ENCODE peak calls at places on chromosome 2, in five cellular contexts. U is fibroblast of pulmonary artery, Q is ovary, O is hepatocyte, E is fibroblast of lung. F is an unnamed sample.

GRCh38 chr2:8242734-8243133 is 439.1 kb upstream of the ID2 start:
- DNase-seq in U (peak; percentile 32), Q (no peak), O (no peak), E (peak; percentile 36), F (no peak)

GRCh38 chr2:197191177-197191947 is 119.2 kb downstream of the ANKRD44 start:
- DNase-seq in U (peak; percentile 62), Q (no peak), O (peak; percentile 70), E (no peak), F (peak; percentile 61)

GRCh38 chr2:133607679-133608078 is 39.4 kb upstream of the NCKAP5 start:
- DNase-seq in U (no peak), Q (no peak), O (no peak), E (peak; percentile 86), F (peak; percentile 36)

GRCh38 chr2:105617631-105618350 is 126.9 kb upstream of the NCK2 start:
- DNase-seq in U (no peak), Q (no peak), O (peak; percentile 68), E (no peak), F (no peak)

GRCh38 chr2:165893556-165893955 is 60.0 kb downstream of the TTC21B start:
- DNase-seq in U (no peak), Q (no peak), O (no peak), E (no peak), F (no peak)

GRCh38 chr2:218853766-218854165 is 5.8 kb upstream of the WNT6 start:
- DNase-seq in U (peak; percentile 38), Q (no peak), O (peak; percentile 60), E (peak; percentile 72), F (peak; percentile 49)

GRCh38 chr2:19893520-19894134 is 8.2 kb downstream of the TTC32 start:
- DNase-seq in U (no peak), Q (no peak), O (no peak), E (no peak), F (no peak)

GRCh38 chr2:54709341-54709809 is 14.1 kb upstream of the EML6 start:
- DNase-seq in U (no peak), Q (no peak), O (peak; percentile 52), E (no peak), F (no peak)

GRCh38 chr2:197875736-197876135 is 71.3 kb downstream of the PLCL1 start:
- DNase-seq in U (peak; percentile 31), Q (no peak), O (no peak), E (no peak), F (no peak)

GRCh38 chr2:128196026-128196822 is 105.2 kb downstream of the UGGT1 start:
- DNase-seq in U (peak; percentile 42), Q (no peak), O (peak; percentile 62), E (peak; percentile 62), F (peak; percentile 74)

GRCh38 chr2:64645014-64645418 is 8.7 kb downstream of the SERTAD2 start:
- DNase-seq in U (peak; percentile 78), Q (peak; percentile 67), O (peak; percentile 73), E (peak; percentile 80), F (peak; percentile 89)

GRCh38 chr2:3581367-3582262 is 6.6 kb downstream of the RPS7 start:
- DNase-seq in U (no peak), Q (no peak), O (no peak), E (no peak), F (no peak)

GRCh38 chr2:121356058-121356640 is 71.1 kb upstream of the TFCP2L1 start:
- DNase-seq in U (peak; percentile 82), Q (no peak), O (peak; percentile 83), E (peak; percentile 59), F (peak; percentile 87)

DNA sequence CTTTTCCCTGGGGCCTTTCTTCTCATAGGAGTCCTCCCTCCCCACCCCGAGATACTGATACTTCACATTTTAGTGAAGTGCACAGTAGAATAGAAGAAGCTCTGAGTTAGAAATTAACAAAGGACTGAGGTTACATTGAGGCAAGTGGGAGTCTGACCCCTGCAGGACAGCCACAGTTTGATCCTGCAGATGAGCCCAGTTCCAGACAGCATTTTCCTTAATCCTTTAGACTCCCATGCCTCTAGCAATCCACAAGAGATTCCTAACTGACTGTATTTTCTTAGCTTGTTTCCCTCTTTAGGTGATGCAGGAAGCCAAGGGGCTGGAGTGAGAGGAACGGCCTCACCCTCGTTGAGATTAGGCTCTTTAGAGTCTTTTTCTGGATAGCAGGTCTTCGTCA is 204.0 kb downstream of the CYRIA start:
- DNase-seq in U (no peak), Q (no peak), O (no peak), E (no peak), F (no peak)
- TF ChIP-seq CTCF in U (no peak), Q (no peak), O (peak; percentile 4), E (no peak), F (no peak)

GRCh38 chr2:146821836-146822316 is 1023.0 kb upstream of the ACVR2A start:
- DNase-seq in U (peak; percentile 60), Q (no peak), O (no peak), E (peak; percentile 78), F (peak; percentile 81)
- H3K4me3 ChIP-seq in U (no peak overlapping the region), Q (no peak overlapping the region), O (no peak overlapping the region), E (no peak overlapping the region), F (no peak overlapping the region)

GRCh38 chr2:14074691-14075090 is 557.8 kb upstream of the LRATD1 start:
- DNase-seq in U (no peak), Q (no peak), O (no peak), E (no peak), F (no peak)

DNA sequence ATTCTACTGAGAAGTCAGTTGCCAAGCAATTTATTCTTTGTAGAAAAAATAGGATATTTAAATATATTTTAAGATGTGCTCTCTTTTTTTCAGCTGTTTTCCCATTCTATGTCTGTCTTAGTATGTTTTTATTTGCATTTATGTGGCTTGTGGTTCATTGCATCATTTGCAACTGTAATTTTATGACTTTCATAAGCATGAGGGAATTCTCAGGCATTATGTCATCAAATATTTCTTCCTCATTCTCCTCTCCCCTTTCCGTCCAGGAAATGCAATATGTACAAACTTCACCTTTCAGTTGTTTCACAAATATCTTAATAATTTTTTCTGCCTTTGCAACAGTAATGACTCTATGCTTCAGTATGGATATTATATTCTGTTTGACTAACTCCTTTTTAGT is 560.2 kb upstream of the LRATD1 start:
- DNase-seq in U (peak; percentile 0), Q (no peak), O (no peak), E (peak; percentile 22), F (peak; percentile 0)
- TF ChIP-seq CTCF in U (no peak), Q (no peak), O (no peak), E (no peak), F (no peak)

DNA sequence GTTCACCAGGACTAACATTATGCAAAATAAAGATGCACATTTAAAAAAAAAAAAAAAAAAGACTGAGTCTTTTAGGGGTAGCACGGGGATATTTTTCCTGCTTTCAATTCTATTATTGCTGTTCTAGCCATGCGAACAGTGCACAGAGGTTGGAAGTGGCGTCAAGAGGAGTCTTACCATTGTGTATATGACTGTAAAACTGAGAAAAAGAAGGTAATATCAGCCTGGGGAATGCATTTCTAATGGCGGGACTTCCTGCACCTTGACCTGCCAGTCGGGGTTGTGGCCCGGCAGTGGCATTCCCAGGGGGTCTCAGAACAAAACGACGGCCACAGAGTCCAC is 48.5 kb upstream of the ATP6V1B1 start:
- DNase-seq in U (no peak), Q (no peak), O (no peak), E (no peak), F (no peak)
- H3K4me3 ChIP-seq in U (no peak overlapping the region), Q (peak overlapping the region; percentile 29), O (peak overlapping the region; percentile 29), E (no peak overlapping the region), F (no peak overlapping the region)

GRCh38 chr2:112118148-112118547 is 20.0 kb upstream of the FBLN7 start:
- DNase-seq in U (no peak), Q (no peak), O (no peak), E (no peak), F (peak; percentile 9)
- TF ChIP-seq CTCF in U (peak; percentile 15), Q (no peak), O (no peak), E (no peak), F (peak; percentile 24)

GRCh38 chr2:230416061-230416721 is at the start of gene SP100:
- DNase-seq in U (peak; percentile 82), Q (peak; percentile 77), O (peak; percentile 86), E (peak; percentile 82), F (peak; percentile 88)

GRCh38 chr2:230417436-230417835 is 1.4 kb downstream of the SP100 start:
- DNase-seq in U (no peak), Q (no peak), O (no peak), E (no peak), F (no peak)

GRCh38 chr2:230422149-230422548 is 6.1 kb downstream of the SP100 start:
- DNase-seq in U (no peak), Q (no peak), O (no peak), E (no peak), F (no peak)

GRCh38 chr2:230414302-230414701 is 1.7 kb upstream of the SP100 start:
- DNase-seq in U (no peak), Q (no peak), O (no peak), E (no peak), F (no peak)

GRCh38 chr2:230418341-230419016 is 2.5 kb downstream of the SP100 start:
- DNase-seq in U (peak; percentile 53), Q (no peak), O (no peak), E (peak; percentile 83), F (peak; percentile 75)
- H3K4me3 ChIP-seq in U (peak overlapping the region; percentile 77), Q (peak overlapping the region; percentile 53), O (no peak overlapping the region), E (peak overlapping the region; percentile 82), F (peak overlapping the region; percentile 72)

GRCh38 chr2:201257381-201257940 is 2.9 kb upstream of the CASP8 start:
- DNase-seq in U (no peak), Q (no peak), O (peak; percentile 46), E (no peak), F (no peak)
- TF ChIP-seq CTCF in U (no peak), Q (no peak), O (no peak), E (no peak), F (peak; percentile 15)

GRCh38 chr2:84905181-84906107 is at the start of gene TMSB10:
- DNase-seq in U (peak; percentile 85), Q (peak; percentile 93), O (peak; percentile 95), E (peak; percentile 81), F (peak; percentile 87)
- H3K4me3 ChIP-seq in U (peak within 1 kb of the TSS; percentile 98), Q (peak within 1 kb of the TSS; percentile 78), O (peak within 1 kb of the TSS; percentile 99), E (peak within 1 kb of the TSS; percentile 94), F (peak within 1 kb of the TSS; percentile 94)